ENCODE peak calls at places on chromosomes 6 and 20, in six cellular contexts. U, Z, G, Q, I and F are unnamed samples. For H3K4me1, the result is how much of the 10 kb centered on the place peaks cover.

GRCh38 chr20:35618372-35619131 is 2.9 kb downstream of the SPAG4 start:
- DNase-seq in U (no peak), Z (peak), G (no peak), Q (no peak), I (peak), F (peak)

GRCh38 chr6:44192428-44193041 is 24.2 kb upstream of the MYMX start:
- DNase-seq in U (no peak), Z (no peak), G (no peak), Q (no peak), I (no peak), F (no peak)

GRCh38 chr20:63708301-63709148 is 686 bp downstream of the ZGPAT start:
- DNase-seq in U (no peak), Z (peak), G (no peak), Q (peak), I (peak), F (peak)

GRCh38 chr6:118606268-118606667 is 45.1 kb downstream of the CEP85L start:
- DNase-seq in U (no peak), Z (no peak), G (no peak), Q (no peak), I (no peak), F (no peak)

GRCh38 chr20:53654932-53655674 is 61.5 kb upstream of the ZNF217 start:
- DNase-seq in U (peak), Z (no peak), G (no peak), Q (no peak), I (peak), F (no peak)

GRCh38 chr6:97437087-97437486 is 154.1 kb upstream of the MMS22L start:
- DNase-seq in U (no peak), Z (no peak), G (no peak), Q (no peak), I (no peak), F (peak)

GRCh38 chr20:58579819-58580492 is 64.8 kb upstream of the APCDD1L start:
- DNase-seq in U (peak), Z (peak), G (no peak), Q (no peak), I (peak), F (no peak)

GRCh38 chr6:168499045-168499650 is 58.2 kb downstream of the SMOC2 start:
- DNase-seq in U (no peak), Z (no peak), G (no peak), Q (no peak), I (no peak), F (no peak)

GRCh38 chr6:139841794-139842215 is 467.4 kb upstream of the CITED2 start:
- DNase-seq in U (no peak), Z (no peak), G (peak), Q (no peak), I (no peak), F (no peak)

GRCh38 chr6:156175971-156176421 is 601.2 kb upstream of the ARID1B start:
- DNase-seq in U (no peak), Z (peak), G (no peak), Q (peak), I (no peak), F (peak)

GRCh38 chr6:132070356-132070755 is 119.2 kb upstream of the CCN2 start:
- DNase-seq in U (no peak), Z (no peak), G (no peak), Q (no peak), I (no peak), F (peak)

GRCh38 chr20:61757678-61758555 is 307.8 kb downstream of the TAF4 start:
- DNase-seq in U (peak), Z (peak), G (no peak), Q (no peak), I (no peak), F (no peak)

GRCh38 chr20:24027229-24027628 is 38.6 kb upstream of the GGTLC1 start:
- DNase-seq in U (peak), Z (peak), G (peak), Q (peak), I (no peak), F (no peak)

GRCh38 chr20:47453167-47453782 is 48.4 kb upstream of the NCOA3 start:
- DNase-seq in U (peak), Z (no peak), G (peak), Q (no peak), I (no peak), F (peak)

GRCh38 chr6:151647871-151648639 is 154.2 kb downstream of the CCDC170 start:
- DNase-seq in U (no peak), Z (no peak), G (no peak), Q (peak), I (no peak), F (no peak)

GRCh38 chr6:108988291-108988690 is 106.4 kb downstream of the SESN1 start:
- DNase-seq in U (no peak), Z (no peak), G (no peak), Q (no peak), I (no peak), F (no peak)

GRCh38 chr6:109455502-109456282 is at the start of gene MICAL1:
- DNase-seq in U (peak), Z (peak), G (peak), Q (peak), I (peak), F (peak)

GRCh38 chr20:48622421-48622820 is 205.4 kb downstream of the PREX1 start:
- DNase-seq in U (peak), Z (no peak), G (no peak), Q (peak), I (no peak), F (no peak)

GRCh38 chr6:136977075-136977474 is 55.0 kb downstream of the SLC35D3 start:
- DNase-seq in U (no peak), Z (no peak), G (no peak), Q (no peak), I (no peak), F (no peak)

DNA sequence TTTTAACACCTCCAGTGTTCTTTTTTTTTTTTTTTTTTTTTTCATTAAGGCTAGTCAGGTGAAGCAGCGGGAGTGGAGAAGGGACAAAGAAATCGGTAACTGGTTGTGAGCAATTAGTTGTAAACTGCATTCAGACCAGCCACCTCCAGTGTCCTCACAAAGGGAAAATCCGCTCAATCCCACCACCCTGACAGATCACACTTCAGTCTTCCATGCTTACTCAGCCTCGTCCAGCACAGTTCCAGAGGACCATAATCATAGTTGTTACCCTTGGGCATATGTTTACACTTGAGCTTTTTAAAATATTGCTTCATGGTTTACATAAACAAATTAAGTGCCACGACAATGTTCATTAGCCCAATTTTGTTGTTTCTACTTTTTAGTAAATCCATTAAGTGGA is 10.2 kb downstream of the DYNLRB1 start:
- DNase-seq in U (no peak), Z (no peak), G (no peak), Q (no peak), I (peak), F (no peak)
- H3K4me1 ChIP-seq in U (under half), Z (half or more), G (under half), Q (under half), I (half or more), F (under half)

DNA sequence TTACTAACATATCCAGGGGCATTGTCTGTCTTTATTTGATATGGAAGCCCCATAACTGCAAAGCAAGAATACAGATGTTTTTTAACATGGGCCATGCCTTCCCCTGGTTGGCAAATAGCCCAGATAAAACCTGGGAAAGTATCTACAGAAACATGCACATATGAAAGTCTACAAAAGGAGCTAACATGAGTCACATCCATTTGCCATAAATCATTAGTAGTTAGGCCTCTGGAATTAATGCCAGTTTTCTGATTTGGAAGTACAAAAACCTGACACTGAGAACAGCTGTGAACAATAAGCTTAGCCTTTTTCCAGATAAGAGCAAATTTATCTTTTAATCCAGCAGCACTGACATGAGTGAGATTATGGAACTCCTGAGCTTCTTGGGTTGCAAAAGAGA is 418.0 kb upstream of the IMPG1 start:
- DNase-seq in U (no peak), Z (no peak), G (no peak), Q (no peak), I (no peak), F (peak)
- H3K4me1 ChIP-seq in U (under half), Z (under half), G (under half), Q (under half), I (under half), F (under half)

DNA sequence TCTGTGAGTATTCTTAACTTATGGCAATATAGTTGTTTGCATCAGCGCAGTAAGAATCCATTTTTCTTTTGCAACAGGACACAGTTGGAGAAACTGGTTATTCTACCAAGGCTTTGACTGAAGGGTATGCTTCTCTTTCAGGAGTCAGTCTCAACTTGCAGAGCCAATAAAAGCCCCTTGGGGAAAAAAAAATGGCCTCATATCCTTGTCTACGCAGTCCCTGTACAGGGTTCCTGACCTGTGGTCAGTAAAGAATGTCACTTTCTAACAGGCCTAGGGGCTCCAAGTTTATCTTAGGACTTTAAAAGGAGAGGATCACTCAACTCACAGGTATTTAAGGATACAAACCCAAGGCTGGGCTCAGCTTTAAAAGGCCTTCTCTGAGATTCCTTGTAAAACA is 6.9 kb upstream of the RNGTT start:
- DNase-seq in U (no peak), Z (no peak), G (no peak), Q (no peak), I (no peak), F (no peak)
- H3K4me1 ChIP-seq in U (under half), Z (under half), G (under half), Q (under half), I (under half), F (under half)

GRCh38 chr20:4123537-4124225 is 108.3 kb upstream of the RNF24 start:
- DNase-seq in U (no peak), Z (no peak), G (no peak), Q (no peak), I (no peak), F (no peak)

GRCh38 chr20:4117867-4118266 is 102.5 kb upstream of the RNF24 start:
- DNase-seq in U (no peak), Z (no peak), G (no peak), Q (no peak), I (no peak), F (no peak)

GRCh38 chr20:4120921-4121321 is 105.6 kb upstream of the RNF24 start:
- DNase-seq in U (no peak), Z (no peak), G (no peak), Q (no peak), I (no peak), F (no peak)

GRCh38 chr20:4119854-4120209 is 104.5 kb upstream of the RNF24 start:
- DNase-seq in U (no peak), Z (no peak), G (no peak), Q (no peak), I (no peak), F (peak)

DNA sequence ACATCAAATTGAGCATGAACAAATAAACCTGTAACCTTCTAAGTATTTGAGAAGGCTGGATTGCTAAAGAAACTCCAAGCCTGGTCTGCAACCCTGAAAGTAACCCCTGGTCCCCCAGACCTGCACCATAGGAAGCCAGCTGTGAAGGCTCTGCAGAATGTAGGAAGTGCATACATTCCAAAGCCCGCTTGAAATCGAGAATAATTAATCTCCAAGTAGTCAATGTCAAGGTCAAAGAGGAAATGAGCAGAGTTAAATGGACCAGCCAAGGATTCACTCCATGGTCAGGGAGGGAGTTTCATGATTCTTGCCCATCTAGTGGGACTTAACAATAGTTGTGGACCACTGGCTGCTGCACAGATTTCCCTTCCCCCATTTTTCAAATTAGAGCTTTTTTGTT is 107.6 kb upstream of the RNF24 start:
- DNase-seq in U (no peak), Z (no peak), G (no peak), Q (no peak), I (no peak), F (no peak)
- H3K4me1 ChIP-seq in U (under half), Z (under half), G (under half), Q (under half), I (under half), F (under half)

GRCh38 chr6:148251891-148252290 is 90.7 kb upstream of the SASH1 start:
- DNase-seq in U (no peak), Z (no peak), G (no peak), Q (no peak), I (no peak), F (no peak)

GRCh38 chr6:148249160-148249559 is 93.5 kb upstream of the SASH1 start:
- DNase-seq in U (no peak), Z (no peak), G (no peak), Q (no peak), I (no peak), F (no peak)

GRCh38 chr6:148251286-148251685 is 91.4 kb upstream of the SASH1 start:
- DNase-seq in U (no peak), Z (no peak), G (no peak), Q (no peak), I (no peak), F (peak)

GRCh38 chr6:148242180-148242579 is 100.5 kb upstream of the SASH1 start:
- DNase-seq in U (no peak), Z (no peak), G (no peak), Q (peak), I (no peak), F (no peak)

GRCh38 chr6:148247386-148248063 is 95.1 kb upstream of the SASH1 start:
- DNase-seq in U (no peak), Z (no peak), G (no peak), Q (no peak), I (no peak), F (peak)
- H3K4me1 ChIP-seq in U (under half), Z (under half), G (under half), Q (under half), I (half or more), F (under half)

DNA sequence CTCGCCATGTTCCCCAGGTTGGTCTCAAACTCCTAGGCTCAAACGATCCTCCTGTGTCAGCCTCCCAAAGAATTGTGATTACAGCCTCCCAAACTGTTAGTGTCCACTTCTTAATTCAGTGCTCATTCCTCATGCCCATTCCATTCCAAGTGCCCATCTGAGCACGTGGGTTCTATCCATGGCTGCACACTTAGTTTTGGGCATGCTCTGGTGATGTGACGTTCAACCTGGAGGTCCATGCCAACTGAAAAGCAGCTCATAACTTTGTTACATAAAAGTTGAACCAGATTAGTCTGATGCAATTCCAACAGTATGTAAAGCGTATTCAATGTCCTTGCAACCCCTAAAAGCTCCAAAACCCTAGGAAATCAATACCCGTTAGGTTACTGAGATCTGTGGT is 11.5 kb downstream of the SNX9 start:
- DNase-seq in U (no peak), Z (no peak), G (no peak), Q (no peak), I (no peak), F (no peak)
- H3K4me1 ChIP-seq in U (under half), Z (half or more), G (under half), Q (under half), I (half or more), F (under half)

GRCh38 chr6:111551521-111552231 is 54.0 kb downstream of the TRAF3IP2 start:
- DNase-seq in U (no peak), Z (no peak), G (no peak), Q (no peak), I (no peak), F (peak)

GRCh38 chr6:111555041-111555440 is 50.6 kb downstream of the TRAF3IP2 start:
- DNase-seq in U (no peak), Z (no peak), G (no peak), Q (no peak), I (no peak), F (no peak)

GRCh38 chr6:111553580-111553979 is 52.1 kb downstream of the TRAF3IP2 start:
- DNase-seq in U (no peak), Z (no peak), G (no peak), Q (no peak), I (no peak), F (no peak)

GRCh38 chr6:111552241-111552744 is 53.4 kb downstream of the TRAF3IP2 start:
- DNase-seq in U (peak), Z (peak), G (no peak), Q (peak), I (peak), F (peak)

DNA sequence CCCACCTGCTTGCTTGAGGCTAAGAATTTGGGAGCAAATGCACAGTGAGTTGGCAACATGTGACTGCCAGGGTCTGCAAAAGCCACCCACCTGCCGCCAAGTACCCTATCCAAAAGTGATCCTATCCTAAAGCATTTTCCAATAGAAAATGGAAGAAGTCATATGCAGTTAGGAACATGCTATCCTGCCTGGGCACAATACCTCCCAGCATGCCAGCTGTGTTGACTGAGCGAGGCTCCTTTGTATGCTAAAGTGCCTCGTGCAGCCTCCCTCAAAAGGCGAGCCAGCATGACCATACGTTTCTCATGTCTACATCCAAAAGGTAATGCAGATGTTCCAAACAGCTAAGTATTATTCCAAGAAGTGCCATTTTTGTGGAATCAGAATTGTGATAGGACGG is 52.7 kb downstream of the TRAF3IP2 start:
- DNase-seq in U (no peak), Z (no peak), G (no peak), Q (no peak), I (no peak), F (no peak)
- H3K4me1 ChIP-seq in U (under half), Z (under half), G (under half), Q (under half), I (half or more), F (under half)

DNA sequence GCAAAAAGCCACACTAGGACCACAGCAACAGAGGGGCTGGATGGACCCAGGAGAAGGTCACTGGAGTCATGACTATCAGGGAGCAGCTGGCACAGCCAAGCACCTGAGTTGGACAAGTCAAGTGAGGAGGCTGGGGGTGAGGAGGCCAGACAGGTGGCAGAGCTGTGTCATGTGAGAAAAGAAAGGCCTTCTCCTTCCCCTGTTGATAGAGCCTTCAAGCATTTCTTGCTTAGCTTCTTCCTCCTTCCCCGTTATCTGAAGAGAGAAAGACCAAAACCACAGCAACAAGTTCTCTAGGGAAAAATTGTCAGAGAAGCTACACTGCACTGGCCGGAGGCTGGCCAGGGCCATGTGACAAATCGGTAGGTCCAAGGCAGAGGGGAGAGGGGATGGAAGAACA is 202.2 kb upstream of the PRDM1 start:
- DNase-seq in U (no peak), Z (no peak), G (no peak), Q (no peak), I (no peak), F (no peak)
- H3K4me1 ChIP-seq in U (under half), Z (under half), G (under half), Q (under half), I (under half), F (under half)

DNA sequence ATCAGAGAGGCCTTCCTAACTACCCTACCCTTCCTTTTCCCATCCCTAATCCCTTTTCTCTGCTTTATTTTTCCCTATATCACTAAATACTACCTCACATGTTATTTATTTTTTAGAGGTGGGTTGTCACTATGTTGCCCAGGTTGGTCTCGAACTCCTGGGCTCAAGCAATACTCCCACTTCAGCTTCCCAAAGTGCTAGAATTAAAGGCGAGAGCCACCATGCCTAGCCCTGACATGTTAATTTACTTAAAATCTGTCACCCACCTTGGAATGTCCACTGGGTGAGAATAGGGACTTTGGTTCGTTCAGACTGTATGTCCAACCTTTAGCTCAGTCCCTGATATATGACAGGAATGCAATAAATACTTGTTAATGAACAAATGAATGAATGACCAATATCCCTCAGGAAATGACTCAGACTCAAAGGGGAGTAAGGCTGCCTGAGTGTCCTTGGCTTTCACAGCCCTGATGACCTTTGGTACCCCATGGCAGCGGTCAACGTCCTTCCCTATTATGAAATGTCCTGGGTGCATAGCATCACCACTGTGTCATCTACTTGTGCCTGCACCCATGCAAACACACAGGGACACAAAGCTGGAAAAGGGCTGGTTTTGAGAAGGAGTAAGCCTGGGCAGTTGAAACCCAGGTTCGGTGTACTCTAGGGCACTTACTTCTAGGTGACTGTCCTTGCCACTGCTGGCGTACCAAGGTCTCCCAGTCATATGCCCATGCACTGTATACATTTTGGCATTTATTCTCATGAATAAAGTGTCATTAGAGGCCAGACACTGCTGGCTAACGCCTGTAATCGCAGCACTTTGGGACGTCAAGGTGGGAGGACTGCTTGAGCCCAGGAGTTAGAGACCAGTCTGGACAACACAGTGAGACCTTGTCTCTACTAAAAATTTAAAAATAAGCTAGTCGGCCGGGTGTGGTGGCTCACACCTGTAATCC is 26.5 kb downstream of the BCL2L1 start:
- DNase-seq in U (no peak), Z (no peak), G (no peak), Q (no peak), I (no peak), F (no peak)
- H3K4me1 ChIP-seq in U (under half), Z (under half), G (under half), Q (under half), I (half or more), F (half or more)